ENCODE peak calls at places on chromosome 15, in five cellular contexts. W is stimulated activated naive B cell treated with anti-CD40 and anti-IgM and Interleukin-4, amounts not matched to agents 10 μg/mL and 1 μg/mL and 100 μg/mL, for 72 hours; S is activated naive CD4-positive, alpha-beta T cell treated with Interleukin-2 at 50 U/mL for 16 hours; Z is heart left ventricle; N is A549. L is an unnamed sample.

GRCh38 chr15:74723754-74724334 is 1.5 kb downstream of the CYP1A1 start:
- DNase-seq in W (no peak), S (no peak), Z (no peak), N (peak; percentile 51), L (no peak)

GRCh38 chr15:52424856-52425431 is 103.7 kb downstream of the MYO5A start:
- DNase-seq in W (no peak), S (no peak), Z (no peak), N (no peak), L (no peak)

GRCh38 chr15:81312790-81313543 is 11.0 kb downstream of the STARD5 start:
- DNase-seq in W (no peak), S (no peak), Z (no peak), N (peak; percentile 92), L (no peak)

GRCh38 chr15:90915808-90916440 is 12.8 kb downstream of the MAN2A2 start:
- DNase-seq in W (no peak), S (no peak), Z (peak; percentile 86), N (no peak), L (no peak)

GRCh38 chr15:94704421-94704820 is 473.1 kb downstream of the MCTP2 start:
- DNase-seq in W (no peak), S (no peak), Z (no peak), N (no peak), L (no peak)

GRCh38 chr15:63971427-63971805 is 74.9 kb downstream of the DAPK2 start:
- DNase-seq in W (no peak), S (peak; percentile 65), Z (no peak), N (no peak), L (peak; percentile 12)

GRCh38 chr15:68487087-68487843 is 55.3 kb upstream of the ITGA11 start:
- DNase-seq in W (no peak), S (no peak), Z (no peak), N (no peak), L (no peak)

GRCh38 chr15:35867371-35867770 is 321.4 kb upstream of the DPH6 start:
- DNase-seq in W (no peak), S (no peak), Z (no peak), N (no peak), L (no peak)

GRCh38 chr15:59315914-59316428 is 56.7 kb downstream of the MYO1E start:
- DNase-seq in W (no peak), S (no peak), Z (no peak), N (no peak), L (no peak)

GRCh38 chr15:70196314-70197291 is 98.9 kb upstream of the TLE3 start:
- DNase-seq in W (peak; percentile 52), S (peak; percentile 69), Z (no peak), N (no peak), L (no peak)